ENCODE peak calls at places on chromosomes 7 and 10, in eight cellular contexts. N is neural crest cell; M is cardiac muscle cell; S is foreskin fibroblast; Q is heart right ventricle; V is Calu3; I is CD4-positive, alpha-beta T cell; H is GM06990. L is an unnamed sample.

GRCh38 chr10:69657866-69658265 is 27.8 kb downstream of the FAM241B start:
- DNase-seq in N (no peak), I (no peak), H (no peak), M (no peak), S (no peak), Q (no peak), V (no peak), L (no peak)

GRCh38 chr7:101681170-101682007 is 52.3 kb upstream of the MYL10 start:
- DNase-seq in H (no peak), M (no peak), S (peak; percentile 95), N (no peak), I (no peak), V (peak; percentile 77), Q (peak; percentile 65), L (no peak)

GRCh38 chr10:93063977-93064660 is 3.5 kb downstream of the CYP26C1 start:
- DNase-seq in S (no peak), I (no peak), H (no peak), M (no peak), N (no peak), Q (no peak), V (no peak), L (peak; percentile 33)

GRCh38 chr10:76523215-76523614 is 1091.8 kb downstream of the LRMDA start:
- DNase-seq in I (no peak), Q (no peak), H (no peak), N (no peak), M (no peak), V (no peak), S (peak; percentile 8), L (no peak)

GRCh38 chr7:5607958-5608656 is 173.4 kb downstream of the RNF216 start:
- DNase-seq in S (no peak), I (no peak), H (no peak), Q (no peak), V (no peak), N (no peak), M (no peak), L (no peak)

GRCh38 chr7:77395543-77395942 is 20.6 kb downstream of the GSAP start:
- DNase-seq in V (no peak), N (no peak), Q (no peak), I (no peak), M (no peak), S (no peak), H (no peak), L (no peak)

GRCh38 chr10:122054046-122055025 is 65.4 kb downstream of the TACC2 start:
- DNase-seq in S (peak; percentile 83), H (no peak), M (peak; percentile 84), V (peak; percentile 58), Q (peak; percentile 64), N (peak; percentile 36), I (no peak), L (no peak)

GRCh38 chr10:22631646-22632278 is 82.6 kb downstream of the PIP4K2A start:
- DNase-seq in I (no peak), H (no peak), S (peak; percentile 51), Q (no peak), N (no peak), V (no peak), M (no peak), L (no peak)

GRCh38 chr7:117679120-117679519 is 194.1 kb downstream of the CTTNBP2 start:
- DNase-seq in N (no peak), I (no peak), V (no peak), S (no peak), M (no peak), H (no peak), Q (no peak), L (no peak)

GRCh38 chr10:49562893-49563292 is 24.0 kb upstream of the ERCC6 start:
- DNase-seq in H (no peak), Q (no peak), S (peak; percentile 65), I (no peak), N (no peak), M (no peak), V (no peak), L (no peak)

GRCh38 chr10:119344381-119344780 is 137.0 kb downstream of the GRK5 start:
- DNase-seq in H (no peak), V (no peak), M (no peak), I (no peak), N (no peak), S (no peak), Q (peak; percentile 11), L (no peak)

GRCh38 chr10:74910604-74911355 is 84.4 kb downstream of the KAT6B start:
- DNase-seq in S (peak; percentile 32), I (no peak), N (no peak), M (no peak), V (no peak), H (no peak), Q (no peak), L (no peak)

GRCh38 chr7:43105521-43106120 is 6.8 kb upstream of the HECW1 start:
- DNase-seq in N (no peak), I (no peak), S (peak; percentile 84), V (no peak), H (no peak), M (no peak), Q (no peak), L (no peak)

GRCh38 chr7:141646826-141647480 is 55.0 kb downstream of the DENND11 start:
- DNase-seq in M (no peak), S (peak; percentile 23), I (no peak), H (no peak), N (no peak), Q (no peak), V (no peak), L (no peak)

GRCh38 chr7:24419070-24419469 is 135.1 kb downstream of the NPY start:
- DNase-seq in I (no peak), N (no peak), H (no peak), M (no peak), V (no peak), S (no peak), Q (no peak), L (no peak)

GRCh38 chr7:44081266-44081748 is 1.0 kb downstream of the POLM start:
- DNase-seq in N (no peak), H (peak; percentile 68), M (no peak), V (no peak), S (no peak), I (no peak), Q (no peak), L (peak; percentile 68)

GRCh38 chr7:22980422-22980821 is 33.5 kb downstream of the HYCC1 start:
- DNase-seq in M (no peak), H (no peak), Q (no peak), V (no peak), I (no peak), N (no peak), S (peak; percentile 73), L (no peak)

GRCh38 chr10:50538473-50539398 is 85.0 kb downstream of the SGMS1 start:
- DNase-seq in H (peak; percentile 28), Q (no peak), I (no peak), S (no peak), M (no peak), N (peak; percentile 25), V (peak; percentile 59), L (no peak)

GRCh38 chr10:75395955-75396860 is 5.4 kb downstream of the ZNF503 start:
- DNase-seq in S (peak; percentile 54), H (peak; percentile 9), I (no peak), N (peak; percentile 36), Q (peak; percentile 49), V (no peak), M (peak; percentile 55), L (peak; percentile 45)

GRCh38 chr10:98055875-98056516 is 25.6 kb upstream of the CRTAC1 start:
- DNase-seq in M (peak; percentile 83), N (peak; percentile 50), I (no peak), Q (no peak), V (peak; percentile 42), S (peak; percentile 37), H (no peak), L (no peak)

GRCh38 chr7:130092598-130092997 is 22.3 kb downstream of the KLHDC10 start:
- DNase-seq in V (no peak), H (no peak), N (no peak), Q (no peak), M (no peak), I (no peak), S (no peak), L (peak; percentile 20)

GRCh38 chr7:130099331-130099730 is 29.0 kb downstream of the KLHDC10 start:
- DNase-seq in M (no peak), S (peak; percentile 11), I (no peak), V (no peak), H (no peak), Q (no peak), N (no peak), L (no peak)

GRCh38 chr7:130091999-130092398 is 21.7 kb downstream of the KLHDC10 start:
- DNase-seq in V (no peak), H (no peak), M (no peak), N (no peak), S (no peak), I (no peak), Q (no peak), L (no peak)

GRCh38 chr7:130095812-130096211 is 25.5 kb downstream of the KLHDC10 start:
- DNase-seq in I (no peak), M (no peak), H (no peak), Q (no peak), N (no peak), V (no peak), S (peak; percentile 87), L (no peak)

GRCh38 chr7:130096243-130096827 is 26.0 kb downstream of the KLHDC10 start:
- DNase-seq in Q (no peak), M (no peak), N (no peak), V (no peak), H (no peak), S (peak; percentile 50), I (no peak), L (no peak)
- TF ChIP-seq CTCF in Q (no peak), M (peak; percentile 20), N (no peak), V (no peak), H (no peak), S (peak; percentile 36), I (no peak), L (no peak)

GRCh38 chr10:20202337-20202736 is 386.1 kb downstream of the PLXDC2 start:
- DNase-seq in I (no peak), H (no peak), N (no peak), S (no peak), Q (no peak), M (no peak), V (no peak), L (no peak)
- TF ChIP-seq CTCF in I (no peak), H (no peak), N (no peak), S (no peak), Q (no peak), M (no peak), V (no peak), L (no peak)

GRCh38 chr7:155007947-155008346 is 5.0 kb upstream of the PAXIP1 start:
- DNase-seq in V (no peak), M (peak; percentile 30), N (peak; percentile 14), Q (no peak), S (peak; percentile 27), H (no peak), I (peak; percentile 19), L (peak; percentile 28)
- TF ChIP-seq CTCF in V (no peak), M (peak; percentile 34), N (peak; percentile 52), Q (peak; percentile 15), S (no peak), H (peak; percentile 34), I (peak; percentile 52), L (peak; percentile 55)

DNA sequence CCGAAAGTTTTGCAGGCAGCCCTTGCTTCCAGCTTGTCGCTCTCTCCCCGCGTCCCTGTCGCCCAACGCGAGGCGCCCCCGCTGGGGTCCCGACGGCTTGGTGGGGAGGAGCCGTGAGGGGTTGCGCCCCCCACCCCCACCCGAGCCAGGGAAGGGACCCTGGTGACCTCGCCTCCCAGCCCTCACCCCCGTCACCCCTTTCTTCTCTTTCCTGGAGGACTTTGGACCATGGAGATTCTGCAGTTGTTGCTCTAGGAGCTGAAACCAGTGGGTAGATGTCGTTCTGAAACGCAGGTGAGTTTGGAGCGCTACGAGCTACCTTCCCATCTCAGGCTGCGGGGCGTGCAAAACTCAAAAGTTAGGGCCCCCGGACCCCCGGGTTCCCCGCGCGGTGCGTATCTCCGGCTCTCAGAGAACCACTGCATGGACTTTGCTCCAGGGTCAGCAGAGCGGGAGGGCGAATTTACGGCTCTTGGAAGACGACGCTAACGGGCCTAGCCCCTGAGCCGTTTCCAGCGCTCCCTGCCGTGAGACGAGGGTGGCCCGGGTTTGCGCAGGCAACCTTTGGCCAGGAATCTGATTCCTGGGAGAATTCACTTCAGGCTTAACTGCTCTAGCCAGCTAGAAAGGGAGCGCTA is 684 bp upstream of the ATXN7L1 start:
- DNase-seq in V (peak; percentile 57), Q (peak; percentile 40), M (peak; percentile 74), N (peak; percentile 36), I (peak; percentile 22), S (peak; percentile 76), H (no peak), L (peak; percentile 27)
- TF ChIP-seq CTCF in V (no peak), Q (peak; percentile 19), M (peak; percentile 22), N (no peak), I (no peak), S (no peak), H (no peak), L (no peak)